ENCODE peak calls at places on chromosomes 3 and 15, in six cellular contexts. N is NT2/D1; B is NCI-H446 treated with DMSO at 0.1 percent for 48 hours; S is CD8-positive, alpha-beta memory T cell; Z is GM23338; Y is caudate nucleus. R is an unnamed sample.
A peak's percentile ranks its signal among the peaks of the same experiment; 100 is the strongest.

GRCh38 chr3:185702564-185703225 is 116.6 kb downstream of the SENP2 start:
- DNase-seq in N (no peak), B (no peak), S (no peak), Z (peak; percentile 39), Y (no peak), R (no peak)

GRCh38 chr3:172036541-172037215 is 2.7 kb upstream of the FNDC3B start:
- DNase-seq in N (no peak), B (no peak), S (no peak), Z (no peak), Y (no peak), R (no peak)

GRCh38 chr15:63448261-63448660 is 56.1 kb upstream of the USP3 start:
- DNase-seq in N (no peak), B (no peak), S (no peak), Z (no peak), Y (no peak), R (no peak)

GRCh38 chr3:152352559-152352958 is 83.8 kb downstream of the MBNL1 start:
- DNase-seq in N (no peak), B (no peak), S (no peak), Z (peak; percentile 24), Y (no peak), R (no peak)

GRCh38 chr3:16363636-16364035 is 98.6 kb downstream of the OXNAD1 start:
- DNase-seq in N (no peak), B (no peak), S (no peak), Z (no peak), Y (no peak), R (no peak)

GRCh38 chr3:112931737-112932521 is 43.0 kb downstream of the CD200R1 start:
- DNase-seq in N (no peak), B (no peak), S (no peak), Z (no peak), Y (no peak), R (no peak)

GRCh38 chr15:45279024-45279697 is 27.1 kb downstream of the SLC28A2 start:
- DNase-seq in N (peak; percentile 88), B (peak; percentile 88), S (peak; percentile 92), Z (peak; percentile 98), Y (peak; percentile 98), R (peak; percentile 97)

GRCh38 chr15:75650908-75651809 is 3.4 kb downstream of the SNX33 start:
- DNase-seq in N (no peak), B (no peak), S (no peak), Z (no peak), Y (no peak), R (no peak)

GRCh38 chr3:43792904-43793303 is 102.2 kb downstream of the ABHD5 start:
- DNase-seq in N (no peak), B (no peak), S (no peak), Z (no peak), Y (no peak), R (no peak)

GRCh38 chr3:54358327-54358726 is 236.0 kb downstream of the CACNA2D3 start:
- DNase-seq in N (no peak), B (no peak), S (no peak), Z (no peak), Y (no peak), R (no peak)

GRCh38 chr15:94793641-94794040 is 562.3 kb downstream of the MCTP2 start:
- DNase-seq in N (no peak), B (no peak), S (no peak), Z (no peak), Y (no peak), R (no peak)

GRCh38 chr3:192917508-192918274 is at the start of gene MB21D2:
- DNase-seq in N (peak; percentile 52), B (peak; percentile 49), S (peak; percentile 24), Z (peak; percentile 74), Y (peak; percentile 85), R (peak; percentile 58)

GRCh38 chr15:60799885-60800728 is 321.2 kb upstream of the ICE2 start:
- DNase-seq in N (no peak), B (no peak), S (no peak), Z (no peak), Y (no peak), R (no peak)

GRCh38 chr3:22450785-22451400 is 699.9 kb upstream of the ZNF385D start:
- DNase-seq in N (no peak), B (peak; percentile 59), S (no peak), Z (no peak), Y (no peak), R (no peak)

GRCh38 chr3:186025161-186025560 is 83.7 kb downstream of the ETV5 start:
- DNase-seq in N (no peak), B (peak; percentile 36), S (no peak), Z (no peak), Y (no peak), R (no peak)

GRCh38 chr3:30077746-30078145 is 528.7 kb upstream of the TGFBR2 start:
- DNase-seq in N (no peak), B (no peak), S (no peak), Z (no peak), Y (no peak), R (no peak)

GRCh38 chr3:155032918-155033317 is 47.2 kb upstream of the MME start:
- DNase-seq in N (no peak), B (no peak), S (no peak), Z (peak; percentile 30), Y (no peak), R (no peak)

GRCh38 chr3:46933261-46933660 is 43.3 kb downstream of the CCDC12 start:
- DNase-seq in N (no peak), B (no peak), S (no peak), Z (no peak), Y (no peak), R (no peak)

GRCh38 chr3:108822167-108822897 is at the start of gene TRAT1:
- DNase-seq in N (no peak), B (no peak), S (no peak), Z (no peak), Y (no peak), R (no peak)

GRCh38 chr3:159987291-159987711 is 1.3 kb upstream of the IL12A start:
- DNase-seq in N (no peak), B (no peak), S (no peak), Z (peak; percentile 35), Y (no peak), R (no peak)

GRCh38 chr15:85782112-85782511 is 12.6 kb downstream of the KLHL25 start:
- DNase-seq in N (no peak), B (no peak), S (no peak), Z (no peak), Y (no peak), R (no peak)

GRCh38 chr15:28984421-28985375 is 98.9 kb downstream of the APBA2 start:
- DNase-seq in N (no peak), B (peak; percentile 12), S (no peak), Z (no peak), Y (peak; percentile 83), R (no peak)

GRCh38 chr15:39198044-39198625 is 382.7 kb upstream of the THBS1 start:
- DNase-seq in N (no peak), B (no peak), S (no peak), Z (no peak), Y (no peak), R (no peak)

GRCh38 chr3:86801921-86802320 is 189.0 kb downstream of the VGLL3 start:
- DNase-seq in N (no peak), B (no peak), S (no peak), Z (no peak), Y (no peak), R (no peak)

GRCh38 chr3:64148955-64149653 is 76.2 kb downstream of the PRICKLE2 start:
- DNase-seq in N (no peak), B (no peak), S (no peak), Z (no peak), Y (no peak), R (no peak)

GRCh38 chr15:44633603-44634002 is 29.9 kb downstream of the SPG11 start:
- DNase-seq in N (no peak), B (no peak), S (no peak), Z (no peak), Y (no peak), R (no peak)

GRCh38 chr3:71495708-71496472 is 87.6 kb downstream of the FOXP1 start:
- DNase-seq in N (no peak), B (no peak), S (no peak), Z (peak; percentile 75), Y (no peak), R (no peak)

GRCh38 chr15:29896062-29896461 is 73.8 kb upstream of the TJP1 start:
- DNase-seq in N (no peak), B (no peak), S (no peak), Z (no peak), Y (no peak), R (no peak)

GRCh38 chr15:75425966-75426500 is 25.5 kb downstream of the SIN3A start:
- DNase-seq in N (no peak), B (no peak), S (no peak), Z (no peak), Y (no peak), R (no peak)

GRCh38 chr3:37946531-37946889 is 44.1 kb upstream of the VILL start:
- DNase-seq in N (no peak), B (no peak), S (no peak), Z (no peak), Y (no peak), R (no peak)

GRCh38 chr3:62718011-62718410 is 157.2 kb downstream of the CADPS start:
- DNase-seq in N (no peak), B (no peak), S (no peak), Z (no peak), Y (no peak), R (no peak)

GRCh38 chr3:32934150-32934742 is 17.2 kb upstream of the CCR4 start:
- DNase-seq in N (peak; percentile 13), B (no peak), S (no peak), Z (peak; percentile 52), Y (no peak), R (peak; percentile 26)

GRCh38 chr3:33299395-33300081 is 22.3 kb downstream of the FBXL2 start:
- DNase-seq in N (no peak), B (no peak), S (no peak), Z (no peak), Y (no peak), R (no peak)

GRCh38 chr3:47024932-47025331 is 45.5 kb downstream of the NBEAL2 start:
- DNase-seq in N (no peak), B (no peak), S (no peak), Z (no peak), Y (no peak), R (no peak)

GRCh38 chr15:89122532-89123525 is 34.6 kb downstream of the ABHD2 start:
- DNase-seq in N (no peak), B (no peak), S (no peak), Z (no peak), Y (no peak), R (no peak)

GRCh38 chr3:113035387-113035982 is 44.7 kb downstream of the GTPBP8 start:
- DNase-seq in N (peak; percentile 64), B (peak; percentile 39), S (no peak), Z (peak; percentile 92), Y (no peak), R (peak; percentile 33)

GRCh38 chr15:75104804-75105557 is 81.6 kb downstream of the PPCDC start:
- DNase-seq in N (no peak), B (no peak), S (no peak), Z (no peak), Y (no peak), R (no peak)